ENCODE peak calls at places on chromosomes 1 and 21, in four cellular contexts. One of them, this sample, is unnamed.

GRCh38 chr1:33443067-33443704 is 12.3 kb upstream of the PHC2 start:
- DNase-seq in HepG2: no peak
- DNase-seq in K562: no peak
- DNase-seq in GM12878: no peak
- DNase-seq in this sample: no peak

GRCh38 chr1:65056234-65056633 is 89.9 kb upstream of the JAK1 start:
- DNase-seq in HepG2: no peak
- DNase-seq in K562: no peak
- DNase-seq in GM12878: no peak
- DNase-seq in this sample: no peak

GRCh38 chr1:217134857-217135568 is 411.8 kb upstream of the ESRRG start:
- DNase-seq in K562: no peak
- DNase-seq in HepG2: no peak
- DNase-seq in GM12878: no peak
- DNase-seq in this sample: peak; percentile 14

GRCh38 chr1:219324171-219324570 is 150.5 kb downstream of the LYPLAL1 start:
- DNase-seq in K562: no peak
- DNase-seq in GM12878: no peak
- DNase-seq in HepG2: no peak
- DNase-seq in this sample: no peak

GRCh38 chr1:184210048-184210447 is 158.5 kb downstream of the TSEN15 start:
- DNase-seq in GM12878: no peak
- DNase-seq in K562: no peak
- DNase-seq in HepG2: no peak
- DNase-seq in this sample: no peak

GRCh38 chr1:38785285-38786039 is 74.1 kb downstream of the RRAGC start:
- DNase-seq in GM12878: no peak
- DNase-seq in HepG2: no peak
- DNase-seq in K562: peak; percentile 59
- DNase-seq in this sample: no peak

GRCh38 chr1:33137800-33138199 is 44.0 kb downstream of the TRIM62 start:
- DNase-seq in GM12878: no peak
- DNase-seq in K562: peak; percentile 58
- DNase-seq in HepG2: peak; percentile 32
- DNase-seq in this sample: no peak

GRCh38 chr1:8985915-8986813 is 40.1 kb downstream of the SLC2A7 start:
- DNase-seq in K562: no peak
- DNase-seq in HepG2: peak; percentile 55
- DNase-seq in GM12878: no peak
- DNase-seq in this sample: peak; percentile 67

GRCh38 chr1:168714012-168714411 is 15.0 kb downstream of the DPT start:
- DNase-seq in HepG2: no peak
- DNase-seq in K562: no peak
- DNase-seq in GM12878: no peak
- DNase-seq in this sample: no peak

GRCh38 chr21:35512321-35512720 is 463.2 kb upstream of the RUNX1 start:
- DNase-seq in HepG2: no peak
- DNase-seq in K562: no peak
- DNase-seq in GM12878: no peak
- DNase-seq in this sample: no peak

GRCh38 chr1:25766721-25767436 is 33.1 kb upstream of the SELENON start:
- DNase-seq in K562: no peak
- DNase-seq in HepG2: no peak
- DNase-seq in GM12878: no peak
- DNase-seq in this sample: no peak

GRCh38 chr1:216457356-216457755 is 34.1 kb upstream of the USH2A start:
- DNase-seq in GM12878: no peak
- DNase-seq in K562: no peak
- DNase-seq in HepG2: no peak
- DNase-seq in this sample: no peak

GRCh38 chr21:42057861-42058437 is 13.2 kb upstream of the UMODL1 start:
- DNase-seq in K562: no peak
- DNase-seq in GM12878: no peak
- DNase-seq in HepG2: no peak
- DNase-seq in this sample: no peak

GRCh38 chr21:35136586-35137254 is 87.6 kb upstream of the RUNX1 start:
- DNase-seq in K562: peak; percentile 79
- DNase-seq in HepG2: peak; percentile 49
- DNase-seq in GM12878: no peak
- DNase-seq in this sample: peak; percentile 65

GRCh38 chr1:92747735-92748134 is 37.2 kb downstream of the EVI5 start:
- DNase-seq in K562: no peak
- DNase-seq in HepG2: no peak
- DNase-seq in GM12878: no peak
- DNase-seq in this sample: no peak

GRCh38 chr21:45363921-45364463 is 41.0 kb upstream of the COL18A1 start:
- DNase-seq in GM12878: peak; percentile 8
- DNase-seq in HepG2: peak; percentile 82
- DNase-seq in K562: peak; percentile 78
- DNase-seq in this sample: peak; percentile 91

GRCh38 chr1:163202833-163203451 is at the start of gene RGS5:
- DNase-seq in K562: no peak
- DNase-seq in HepG2: no peak
- DNase-seq in GM12878: no peak
- DNase-seq in this sample: no peak
- TF ChIP-seq POLR2AphosphoS2 in K562: no peak
- TF ChIP-seq POLR2AphosphoS2 in HepG2: no peak
- TF ChIP-seq POLR2AphosphoS2 in GM12878: no peak
- TF ChIP-seq POLR2AphosphoS2 in this sample: no peak

GRCh38 chr1:192363177-192363576 is 46.4 kb downstream of the RGS21 start:
- DNase-seq in K562: no peak
- DNase-seq in HepG2: no peak
- DNase-seq in GM12878: no peak
- DNase-seq in this sample: no peak

GRCh38 chr1:192358822-192359221 is 42.0 kb downstream of the RGS21 start:
- DNase-seq in HepG2: no peak
- DNase-seq in GM12878: no peak
- DNase-seq in K562: no peak
- DNase-seq in this sample: no peak

GRCh38 chr1:192357904-192358303 is 41.1 kb downstream of the RGS21 start:
- DNase-seq in K562: no peak
- DNase-seq in HepG2: no peak
- DNase-seq in GM12878: no peak
- DNase-seq in this sample: no peak
- TF ChIP-seq POLR2AphosphoS2 in K562: no peak
- TF ChIP-seq POLR2AphosphoS2 in HepG2: no peak
- TF ChIP-seq POLR2AphosphoS2 in GM12878: no peak
- TF ChIP-seq POLR2AphosphoS2 in this sample: no peak

DNA sequence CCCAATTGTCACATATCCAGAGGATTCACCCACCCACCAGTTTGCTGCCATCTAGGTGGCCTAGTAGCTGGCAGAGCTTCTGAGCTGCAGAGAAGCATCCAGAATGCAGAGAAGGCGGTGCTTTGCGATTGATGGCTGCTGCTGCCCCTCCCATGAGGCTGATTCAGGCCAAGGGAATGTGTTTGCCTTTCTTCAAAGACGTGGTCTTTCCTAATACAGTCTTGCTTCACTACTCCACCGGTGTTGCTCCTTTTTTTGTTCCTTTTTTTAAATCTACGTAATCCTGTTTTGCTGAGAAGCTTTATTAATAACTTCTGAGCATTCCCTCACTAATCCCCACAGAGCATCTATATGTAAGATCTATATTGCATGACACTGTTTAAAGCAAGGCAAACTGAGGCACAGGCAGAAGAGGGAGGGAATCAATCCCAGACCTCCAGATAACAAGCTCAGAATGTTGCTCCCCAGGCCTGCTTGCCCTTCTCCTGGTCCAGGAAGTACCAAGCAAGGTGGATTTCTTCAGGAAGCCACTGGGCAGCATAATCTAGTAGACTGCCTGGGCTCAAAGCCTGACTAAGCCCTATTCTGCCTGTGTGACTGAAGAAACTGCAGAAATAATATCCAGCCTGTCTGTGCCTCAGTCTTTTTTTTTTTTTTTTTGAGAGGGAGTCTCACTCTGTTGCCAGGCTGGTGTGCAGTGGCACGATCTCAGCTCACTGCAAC is 275.4 kb upstream of the FMN2 start:
- DNase-seq in K562: no peak
- DNase-seq in HepG2: peak; percentile 23
- DNase-seq in GM12878: no peak
- DNase-seq in this sample: peak; percentile 85
- TF ChIP-seq POLR2AphosphoS2 in K562: no peak
- TF ChIP-seq POLR2AphosphoS2 in HepG2: no peak
- TF ChIP-seq POLR2AphosphoS2 in GM12878: no peak
- TF ChIP-seq POLR2AphosphoS2 in this sample: no peak

DNA sequence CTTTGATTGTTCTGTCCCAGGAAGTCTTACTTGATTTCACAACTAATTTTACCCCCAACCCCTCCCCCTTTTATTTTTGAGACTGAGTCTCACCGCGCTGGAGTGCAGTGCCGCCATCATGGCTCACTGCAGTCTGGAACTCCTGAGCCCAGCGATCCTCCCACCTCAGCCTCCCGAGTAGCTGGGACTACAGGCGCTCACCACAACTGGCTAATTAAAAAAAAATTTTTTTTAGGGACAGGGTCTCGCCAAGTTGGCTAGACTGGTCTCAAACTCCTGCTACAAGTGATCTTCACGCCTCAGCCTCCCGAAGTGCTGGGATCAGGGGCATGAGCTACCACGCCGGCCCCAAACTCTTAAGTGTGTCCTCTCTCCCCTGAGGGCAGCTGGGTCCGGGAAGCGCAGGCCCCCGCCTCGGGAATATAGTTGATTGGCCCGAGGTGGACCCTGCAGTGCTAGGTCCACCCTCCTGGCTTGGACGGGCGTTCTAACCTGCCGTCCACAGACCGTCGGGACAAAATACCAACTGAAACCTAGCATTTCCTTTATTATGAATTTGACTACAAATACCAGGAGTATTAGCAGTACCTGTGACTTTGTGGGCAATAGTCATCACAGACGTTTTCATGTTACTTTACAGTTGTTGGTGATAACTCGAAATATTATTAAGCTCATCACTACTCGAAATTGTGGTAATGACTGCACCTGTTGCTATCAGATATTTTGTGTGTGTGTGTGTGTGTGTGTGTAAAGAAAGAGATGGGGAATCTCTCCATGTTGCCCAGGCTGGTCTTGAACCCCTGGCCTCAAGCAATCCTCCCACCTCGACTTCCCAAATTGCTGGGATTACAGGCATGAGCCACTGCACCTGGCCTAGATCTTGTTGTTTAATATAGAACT is 642 bp upstream of the PARP1 start:
- DNase-seq in K562: no peak
- DNase-seq in GM12878: no peak
- DNase-seq in HepG2: no peak
- DNase-seq in this sample: no peak
- TF ChIP-seq POLR2AphosphoS2 in K562: no peak
- TF ChIP-seq POLR2AphosphoS2 in GM12878: no peak
- TF ChIP-seq POLR2AphosphoS2 in HepG2: no peak
- TF ChIP-seq POLR2AphosphoS2 in this sample: no peak

DNA sequence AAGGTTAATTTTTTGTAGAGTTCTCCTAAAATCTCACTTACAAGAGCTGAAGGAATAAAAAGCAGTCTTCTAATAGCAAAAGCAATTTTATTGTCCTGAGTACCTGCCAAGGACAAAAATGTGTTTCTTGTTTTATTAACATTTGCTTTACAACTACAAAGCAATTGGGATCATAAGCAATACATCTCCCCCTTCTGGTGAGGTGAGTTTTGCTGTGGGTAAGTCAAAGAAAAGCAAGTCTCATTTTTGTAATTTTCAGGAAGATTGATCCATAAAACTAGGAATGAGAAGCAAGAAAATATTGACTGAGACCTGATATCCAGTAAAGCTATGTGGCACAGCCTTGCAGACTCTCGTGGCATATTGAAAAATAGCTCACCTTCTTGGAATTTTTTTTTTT is 2162.7 kb downstream of the NCAM2 start:
- DNase-seq in GM12878: no peak
- DNase-seq in K562: no peak
- DNase-seq in HepG2: no peak
- DNase-seq in this sample: no peak
- TF ChIP-seq POLR2AphosphoS2 in GM12878: no peak
- TF ChIP-seq POLR2AphosphoS2 in K562: no peak
- TF ChIP-seq POLR2AphosphoS2 in HepG2: no peak
- TF ChIP-seq POLR2AphosphoS2 in this sample: no peak

This sample was measured in A549.